ENCODE peak calls at places on chromosome 7, in nine cellular contexts. One of them, this sample, is unnamed.

GRCh38 chr7:36155811-36156361 is 2.8 kb downstream of the EEPD1 start:
- DNase-seq in ovary: peak; percentile 45
- DNase-seq in fibroblast of lung: peak; percentile 50
- DNase-seq in heart right ventricle: peak; percentile 53
- DNase-seq in IMR-90: peak; percentile 53
- DNase-seq in colonic mucosa: peak; percentile 43
- DNase-seq in BE2C: peak; percentile 37
- DNase-seq in HCT116: no peak
- DNase-seq in psoas muscle: peak; percentile 89
- DNase-seq in this sample: no peak

GRCh38 chr7:41010967-41011366 is 691.9 kb downstream of the INHBA start:
- DNase-seq in ovary: no peak
- DNase-seq in fibroblast of lung: no peak
- DNase-seq in heart right ventricle: no peak
- DNase-seq in IMR-90: no peak
- DNase-seq in colonic mucosa: no peak
- DNase-seq in BE2C: no peak
- DNase-seq in HCT116: no peak
- DNase-seq in psoas muscle: no peak
- DNase-seq in this sample: no peak

GRCh38 chr7:157549612-157550299 is 213.0 kb downstream of the DNAJB6 start:
- DNase-seq in ovary: no peak
- DNase-seq in fibroblast of lung: no peak
- DNase-seq in heart right ventricle: no peak
- DNase-seq in IMR-90: no peak
- DNase-seq in colonic mucosa: no peak
- DNase-seq in BE2C: no peak
- DNase-seq in HCT116: no peak
- DNase-seq in psoas muscle: no peak
- DNase-seq in this sample: no peak

GRCh38 chr7:30144659-30145321 is 10.0 kb downstream of the MTURN start:
- DNase-seq in ovary: no peak
- DNase-seq in fibroblast of lung: no peak
- DNase-seq in heart right ventricle: no peak
- DNase-seq in IMR-90: no peak
- DNase-seq in colonic mucosa: no peak
- DNase-seq in BE2C: no peak
- DNase-seq in HCT116: no peak
- DNase-seq in psoas muscle: no peak
- DNase-seq in this sample: no peak

GRCh38 chr7:151896486-151896885 is 19.6 kb upstream of the PRKAG2 start:
- DNase-seq in ovary: no peak
- DNase-seq in fibroblast of lung: no peak
- DNase-seq in heart right ventricle: no peak
- DNase-seq in IMR-90: no peak
- DNase-seq in colonic mucosa: no peak
- DNase-seq in BE2C: no peak
- DNase-seq in HCT116: no peak
- DNase-seq in psoas muscle: no peak
- DNase-seq in this sample: no peak

GRCh38 chr7:129277629-129278028 is 52.8 kb downstream of the AHCYL2 start:
- DNase-seq in ovary: no peak
- DNase-seq in fibroblast of lung: no peak
- DNase-seq in heart right ventricle: no peak
- DNase-seq in IMR-90: no peak
- DNase-seq in colonic mucosa: no peak
- DNase-seq in BE2C: no peak
- DNase-seq in HCT116: no peak
- DNase-seq in psoas muscle: no peak
- DNase-seq in this sample: no peak

GRCh38 chr7:100211342-100211780 is 8.4 kb upstream of the PVRIG start:
- DNase-seq in ovary: no peak
- DNase-seq in fibroblast of lung: no peak
- DNase-seq in heart right ventricle: no peak
- DNase-seq in IMR-90: no peak
- DNase-seq in colonic mucosa: no peak
- DNase-seq in BE2C: no peak
- DNase-seq in HCT116: no peak
- DNase-seq in psoas muscle: no peak
- DNase-seq in this sample: no peak

GRCh38 chr7:106177738-106178592 is 65.9 kb upstream of the SYPL1 start:
- DNase-seq in ovary: no peak
- DNase-seq in fibroblast of lung: no peak
- DNase-seq in heart right ventricle: peak; percentile 26
- DNase-seq in IMR-90: no peak
- DNase-seq in colonic mucosa: no peak
- DNase-seq in BE2C: no peak
- DNase-seq in HCT116: no peak
- DNase-seq in psoas muscle: peak; percentile 56
- DNase-seq in this sample: no peak

GRCh38 chr7:74612015-74612829 is 45.3 kb upstream of the GTF2I start:
- DNase-seq in ovary: no peak
- DNase-seq in fibroblast of lung: no peak
- DNase-seq in heart right ventricle: peak; percentile 17
- DNase-seq in IMR-90: no peak
- DNase-seq in colonic mucosa: no peak
- DNase-seq in BE2C: peak; percentile 81
- DNase-seq in HCT116: no peak
- DNase-seq in psoas muscle: no peak
- DNase-seq in this sample: no peak

GRCh38 chr7:14197280-14197679 is 207.8 kb upstream of the ETV1 start:
- DNase-seq in ovary: no peak
- DNase-seq in fibroblast of lung: peak; percentile 76
- DNase-seq in heart right ventricle: no peak
- DNase-seq in IMR-90: no peak
- DNase-seq in colonic mucosa: no peak
- DNase-seq in BE2C: peak; percentile 45
- DNase-seq in HCT116: no peak
- DNase-seq in psoas muscle: no peak
- DNase-seq in this sample: no peak

GRCh38 chr7:32378991-32379390 is 111.2 kb downstream of the LSM5 start:
- DNase-seq in ovary: no peak
- DNase-seq in fibroblast of lung: no peak
- DNase-seq in heart right ventricle: no peak
- DNase-seq in IMR-90: no peak
- DNase-seq in colonic mucosa: no peak
- DNase-seq in BE2C: peak; percentile 20
- DNase-seq in HCT116: no peak
- DNase-seq in psoas muscle: no peak
- DNase-seq in this sample: peak; percentile 74

GRCh38 chr7:17434841-17435692 is 136.6 kb downstream of the AHR start:
- DNase-seq in ovary: no peak
- DNase-seq in fibroblast of lung: no peak
- DNase-seq in heart right ventricle: no peak
- DNase-seq in IMR-90: no peak
- DNase-seq in colonic mucosa: no peak
- DNase-seq in BE2C: no peak
- DNase-seq in HCT116: no peak
- DNase-seq in psoas muscle: no peak
- DNase-seq in this sample: no peak

GRCh38 chr7:6221340-6222319 is 50.8 kb downstream of the CYTH3 start:
- DNase-seq in ovary: no peak
- DNase-seq in fibroblast of lung: no peak
- DNase-seq in heart right ventricle: no peak
- DNase-seq in IMR-90: peak; percentile 46
- DNase-seq in colonic mucosa: no peak
- DNase-seq in BE2C: no peak
- DNase-seq in HCT116: no peak
- DNase-seq in psoas muscle: no peak
- DNase-seq in this sample: no peak
- H3K4me1 ChIP-seq in ovary: peaks cover 9% of the 10 kb centered on the region
- H3K4me1 ChIP-seq in fibroblast of lung: peaks cover 5% of the 10 kb centered on the region
- H3K4me1 ChIP-seq in heart right ventricle: peaks cover 42% of the 10 kb centered on the region
- H3K4me1 ChIP-seq in IMR-90: peaks cover 8% of the 10 kb centered on the region
- H3K4me1 ChIP-seq in colonic mucosa: peaks cover 6% of the 10 kb centered on the region
- H3K4me1 ChIP-seq in BE2C: no peaks in the 10 kb centered on the region
- H3K4me1 ChIP-seq in HCT116: peaks cover 10% of the 10 kb centered on the region
- H3K4me1 ChIP-seq in psoas muscle: peaks cover 35% of the 10 kb centered on the region
- H3K4me1 ChIP-seq in this sample: peaks cover 47% of the 10 kb centered on the region

GRCh38 chr7:131104611-131105293 is 222.9 kb upstream of the MKLN1 start:
- DNase-seq in ovary: no peak
- DNase-seq in fibroblast of lung: peak; percentile 26
- DNase-seq in heart right ventricle: no peak
- DNase-seq in IMR-90: peak; percentile 28
- DNase-seq in colonic mucosa: no peak
- DNase-seq in BE2C: no peak
- DNase-seq in HCT116: no peak
- DNase-seq in psoas muscle: no peak
- DNase-seq in this sample: no peak
- H3K4me1 ChIP-seq in ovary: peaks cover 21% of the 10 kb centered on the region
- H3K4me1 ChIP-seq in fibroblast of lung: peaks cover 23% of the 10 kb centered on the region
- H3K4me1 ChIP-seq in heart right ventricle: peaks cover 55% of the 10 kb centered on the region
- H3K4me1 ChIP-seq in IMR-90: peaks cover 2% of the 10 kb centered on the region
- H3K4me1 ChIP-seq in colonic mucosa: no peaks in the 10 kb centered on the region
- H3K4me1 ChIP-seq in BE2C: no peaks in the 10 kb centered on the region
- H3K4me1 ChIP-seq in HCT116: peaks cover 25% of the 10 kb centered on the region
- H3K4me1 ChIP-seq in psoas muscle: peaks cover 59% of the 10 kb centered on the region
- H3K4me1 ChIP-seq in this sample: peaks cover 49% of the 10 kb centered on the region

GRCh38 chr7:133044722-133045473 is 37.0 kb downstream of the CHCHD3 start:
- DNase-seq in ovary: no peak
- DNase-seq in fibroblast of lung: no peak
- DNase-seq in heart right ventricle: no peak
- DNase-seq in IMR-90: no peak
- DNase-seq in colonic mucosa: no peak
- DNase-seq in BE2C: no peak
- DNase-seq in HCT116: no peak
- DNase-seq in psoas muscle: no peak
- DNase-seq in this sample: no peak
- H3K4me1 ChIP-seq in ovary: peaks cover 2% of the 10 kb centered on the region
- H3K4me1 ChIP-seq in fibroblast of lung: no peaks in the 10 kb centered on the region
- H3K4me1 ChIP-seq in heart right ventricle: no peaks in the 10 kb centered on the region
- H3K4me1 ChIP-seq in IMR-90: peaks cover 3% of the 10 kb centered on the region
- H3K4me1 ChIP-seq in colonic mucosa: no peaks in the 10 kb centered on the region
- H3K4me1 ChIP-seq in BE2C: peaks cover 9% of the 10 kb centered on the region
- H3K4me1 ChIP-seq in HCT116: no peaks in the 10 kb centered on the region
- H3K4me1 ChIP-seq in psoas muscle: peaks cover 7% of the 10 kb centered on the region
- H3K4me1 ChIP-seq in this sample: peaks cover under 1% of the 10 kb centered on the region

DNA sequence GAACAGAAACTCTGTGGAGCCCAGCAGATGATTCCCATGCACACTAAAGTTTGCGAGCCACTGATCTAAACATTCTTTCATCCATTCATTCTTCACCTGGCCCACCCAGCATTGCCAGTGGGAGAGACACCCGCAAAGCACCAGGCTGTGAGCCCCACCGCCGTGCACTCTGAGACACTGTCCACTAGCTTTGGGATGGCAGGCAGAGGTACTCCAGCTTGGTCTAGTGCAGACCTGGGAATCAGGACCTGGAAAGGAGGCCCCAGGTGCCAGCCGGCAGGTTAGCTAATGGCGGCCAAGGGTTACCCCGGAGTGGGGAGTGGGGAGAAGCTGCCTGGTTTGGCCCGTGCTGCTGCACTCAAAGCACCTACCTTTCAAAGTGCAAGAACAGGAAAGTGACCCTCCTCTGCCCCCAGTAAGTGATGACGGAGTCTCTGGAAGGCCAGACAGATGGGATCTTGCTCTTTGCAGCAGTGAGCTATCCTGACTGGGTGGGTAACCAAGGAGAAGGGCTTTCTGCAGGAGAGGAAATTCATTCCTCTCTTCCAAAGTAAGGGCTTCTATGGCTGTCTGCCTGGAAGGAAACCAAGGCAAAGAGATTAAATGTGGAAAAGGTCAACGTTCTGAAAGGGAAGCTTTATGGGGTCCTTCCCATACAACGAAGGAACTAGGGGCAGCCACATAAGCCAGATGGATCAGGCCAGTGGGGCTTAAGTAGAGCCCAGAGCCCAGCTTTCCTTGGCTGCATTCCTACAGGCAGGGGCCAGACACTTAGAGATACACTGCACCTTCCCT is 74.2 kb upstream of the LRRC4 start:
- DNase-seq in ovary: no peak
- DNase-seq in fibroblast of lung: no peak
- DNase-seq in heart right ventricle: no peak
- DNase-seq in IMR-90: no peak
- DNase-seq in colonic mucosa: no peak
- DNase-seq in BE2C: no peak
- DNase-seq in HCT116: no peak
- DNase-seq in psoas muscle: peak; percentile 34
- DNase-seq in this sample: no peak
- H3K4me1 ChIP-seq in ovary: peaks cover 4% of the 10 kb centered on the region
- H3K4me1 ChIP-seq in fibroblast of lung: no peaks in the 10 kb centered on the region
- H3K4me1 ChIP-seq in heart right ventricle: peaks cover 8% of the 10 kb centered on the region
- H3K4me1 ChIP-seq in IMR-90: peaks cover 2% of the 10 kb centered on the region
- H3K4me1 ChIP-seq in colonic mucosa: no peaks in the 10 kb centered on the region
- H3K4me1 ChIP-seq in BE2C: peaks cover 7% of the 10 kb centered on the region
- H3K4me1 ChIP-seq in HCT116: no peaks in the 10 kb centered on the region
- H3K4me1 ChIP-seq in psoas muscle: no peaks in the 10 kb centered on the region
- H3K4me1 ChIP-seq in this sample: peaks cover 18% of the 10 kb centered on the region

DNA sequence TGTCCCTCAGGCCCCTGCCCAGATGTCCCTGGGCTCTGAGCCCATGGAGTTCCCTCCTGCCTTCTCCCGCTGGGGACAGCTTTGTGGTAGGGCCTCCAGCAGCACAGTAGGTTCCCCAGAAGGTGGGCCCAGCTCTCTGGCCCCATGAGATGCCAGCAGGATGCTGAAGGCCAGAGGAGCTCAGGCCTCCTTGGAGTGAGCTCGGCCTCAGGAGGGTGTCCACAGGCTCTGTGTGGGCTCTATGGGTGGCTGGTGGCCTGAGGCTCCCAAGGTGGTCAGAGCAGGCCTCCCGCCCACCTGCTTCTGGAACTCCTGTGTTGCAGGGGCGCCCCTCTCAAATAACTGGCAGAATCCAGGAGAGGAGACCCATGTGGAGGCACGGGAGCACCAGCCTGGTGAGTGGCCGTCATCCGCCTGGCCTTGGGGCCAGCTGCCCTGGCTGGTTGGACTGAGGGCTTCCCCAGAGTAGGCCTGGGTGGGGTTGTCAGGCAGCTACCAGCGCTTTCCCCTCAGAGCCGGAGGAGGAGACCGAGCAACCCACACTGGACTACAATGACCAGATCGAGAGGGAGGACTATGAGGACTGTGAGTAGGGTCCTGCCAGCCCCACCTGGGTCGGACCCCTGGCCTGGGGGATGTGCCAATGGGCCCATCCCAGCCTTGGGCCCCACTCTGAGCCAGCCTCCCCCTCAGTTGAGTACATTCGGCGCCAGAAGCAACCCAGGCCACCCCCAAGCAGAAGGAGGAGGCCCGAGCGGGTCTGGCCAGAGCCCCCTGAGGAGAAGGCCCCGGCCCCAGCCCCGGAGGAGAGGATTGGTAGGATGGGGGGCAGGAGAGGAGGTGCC is 3.2 kb downstream of the AEBP1 start:
- DNase-seq in ovary: no peak
- DNase-seq in fibroblast of lung: no peak
- DNase-seq in heart right ventricle: no peak
- DNase-seq in IMR-90: no peak
- DNase-seq in colonic mucosa: no peak
- DNase-seq in BE2C: no peak
- DNase-seq in HCT116: no peak
- DNase-seq in psoas muscle: peak; percentile 52
- DNase-seq in this sample: no peak
- H3K4me1 ChIP-seq in ovary: peaks cover 16% of the 10 kb centered on the region
- H3K4me1 ChIP-seq in fibroblast of lung: peaks cover 15% of the 10 kb centered on the region
- H3K4me1 ChIP-seq in heart right ventricle: peaks cover 16% of the 10 kb centered on the region
- H3K4me1 ChIP-seq in IMR-90: peaks cover 17% of the 10 kb centered on the region
- H3K4me1 ChIP-seq in colonic mucosa: no peaks in the 10 kb centered on the region
- H3K4me1 ChIP-seq in BE2C: no peaks in the 10 kb centered on the region
- H3K4me1 ChIP-seq in HCT116: peaks cover 6% of the 10 kb centered on the region
- H3K4me1 ChIP-seq in psoas muscle: no peaks in the 10 kb centered on the region
- H3K4me1 ChIP-seq in this sample: peaks cover 79% of the 10 kb centered on the region